ENCODE peak calls at places on chromosome X, in six cellular contexts. One of them, this sample, is unnamed.

GRCh38 chrX:103656623-103657022 is 27.8 kb downstream of the TCEAL1 start:
- DNase-seq in cardiac muscle cell: no peak
- DNase-seq in neural progenitor cell: no peak
- DNase-seq in dorsolateral prefrontal cortex: no peak
- DNase-seq in choroid plexus epithelial cell: no peak
- DNase-seq in GM13977: no peak
- DNase-seq in this sample: no peak

GRCh38 chrX:48665991-48666390 is 17.6 kb upstream of the WAS start:
- DNase-seq in dorsolateral prefrontal cortex: no peak
- DNase-seq in cardiac muscle cell: peak; percentile 21
- DNase-seq in neural progenitor cell: no peak
- DNase-seq in choroid plexus epithelial cell: peak; percentile 15
- DNase-seq in GM13977: no peak
- DNase-seq in this sample: no peak

GRCh38 chrX:40521868-40522450 is 58.8 kb upstream of the ATP6AP2 start:
- DNase-seq in dorsolateral prefrontal cortex: no peak
- DNase-seq in choroid plexus epithelial cell: no peak
- DNase-seq in cardiac muscle cell: no peak
- DNase-seq in neural progenitor cell: no peak
- DNase-seq in GM13977: no peak
- DNase-seq in this sample: no peak

GRCh38 chrX:50996930-50997329 is 86.4 kb downstream of the BMP15 start:
- DNase-seq in neural progenitor cell: peak; percentile 17
- DNase-seq in GM13977: no peak
- DNase-seq in choroid plexus epithelial cell: no peak
- DNase-seq in cardiac muscle cell: no peak
- DNase-seq in dorsolateral prefrontal cortex: no peak
- DNase-seq in this sample: no peak

GRCh38 chrX:68203656-68204055 is 229.6 kb downstream of the OPHN1 start:
- DNase-seq in cardiac muscle cell: no peak
- DNase-seq in GM13977: no peak
- DNase-seq in neural progenitor cell: no peak
- DNase-seq in choroid plexus epithelial cell: no peak
- DNase-seq in dorsolateral prefrontal cortex: no peak
- DNase-seq in this sample: no peak

GRCh38 chrX:153580700-153581386 is 18.1 kb downstream of the CCNQ start:
- DNase-seq in neural progenitor cell: peak; percentile 33
- DNase-seq in cardiac muscle cell: no peak
- DNase-seq in dorsolateral prefrontal cortex: no peak
- DNase-seq in GM13977: no peak
- DNase-seq in choroid plexus epithelial cell: no peak
- DNase-seq in this sample: no peak

GRCh38 chrX:123846598-123847038 is 13.2 kb upstream of the XIAP start:
- DNase-seq in GM13977: no peak
- DNase-seq in cardiac muscle cell: peak; percentile 74
- DNase-seq in dorsolateral prefrontal cortex: no peak
- DNase-seq in choroid plexus epithelial cell: peak; percentile 75
- DNase-seq in neural progenitor cell: no peak
- DNase-seq in this sample: no peak

GRCh38 chrX:111515298-111515697 is 3.9 kb downstream of the SERTM2 start:
- DNase-seq in choroid plexus epithelial cell: no peak
- DNase-seq in neural progenitor cell: no peak
- DNase-seq in dorsolateral prefrontal cortex: no peak
- DNase-seq in GM13977: no peak
- DNase-seq in cardiac muscle cell: no peak
- DNase-seq in this sample: no peak

GRCh38 chrX:30935985-30936384 is 46.9 kb upstream of the TAB3 start:
- DNase-seq in GM13977: no peak
- DNase-seq in cardiac muscle cell: peak; percentile 30
- DNase-seq in dorsolateral prefrontal cortex: no peak
- DNase-seq in choroid plexus epithelial cell: peak; percentile 42
- DNase-seq in neural progenitor cell: peak; percentile 24
- DNase-seq in this sample: no peak

GRCh38 chrX:22109442-22109841 is 77.3 kb downstream of the PHEX start:
- DNase-seq in cardiac muscle cell: no peak
- DNase-seq in GM13977: no peak
- DNase-seq in choroid plexus epithelial cell: peak; percentile 39
- DNase-seq in dorsolateral prefrontal cortex: no peak
- DNase-seq in neural progenitor cell: no peak
- DNase-seq in this sample: no peak

GRCh38 chrX:65203545-65203944 is 227.3 kb upstream of the ZC4H2 start:
- DNase-seq in GM13977: no peak
- DNase-seq in cardiac muscle cell: no peak
- DNase-seq in dorsolateral prefrontal cortex: no peak
- DNase-seq in choroid plexus epithelial cell: no peak
- DNase-seq in neural progenitor cell: no peak
- DNase-seq in this sample: no peak

GRCh38 chrX:51336584-51336983 is 4.0 kb downstream of the NUDT10 start:
- DNase-seq in dorsolateral prefrontal cortex: no peak
- DNase-seq in cardiac muscle cell: peak; percentile 52
- DNase-seq in choroid plexus epithelial cell: peak; percentile 60
- DNase-seq in GM13977: peak; percentile 54
- DNase-seq in neural progenitor cell: peak; percentile 71
- DNase-seq in this sample: no peak

GRCh38 chrX:17226736-17227135 is 148.3 kb upstream of the NHS start:
- DNase-seq in GM13977: no peak
- DNase-seq in neural progenitor cell: no peak
- DNase-seq in dorsolateral prefrontal cortex: no peak
- DNase-seq in cardiac muscle cell: no peak
- DNase-seq in choroid plexus epithelial cell: no peak
- DNase-seq in this sample: no peak

GRCh38 chrX:53716328-53717088 is 30.0 kb upstream of the HUWE1 start:
- DNase-seq in GM13977: no peak
- DNase-seq in dorsolateral prefrontal cortex: no peak
- DNase-seq in choroid plexus epithelial cell: peak; percentile 20
- DNase-seq in neural progenitor cell: no peak
- DNase-seq in cardiac muscle cell: peak; percentile 28
- DNase-seq in this sample: no peak

GRCh38 chrX:18278448-18278847 is 57.8 kb upstream of the BEND2 start:
- DNase-seq in GM13977: no peak
- DNase-seq in choroid plexus epithelial cell: no peak
- DNase-seq in dorsolateral prefrontal cortex: no peak
- DNase-seq in cardiac muscle cell: no peak
- DNase-seq in neural progenitor cell: no peak
- DNase-seq in this sample: no peak

GRCh38 chrX:139890991-139891700 is 41.7 kb downstream of the ATP11C start:
- DNase-seq in cardiac muscle cell: peak; percentile 55
- DNase-seq in choroid plexus epithelial cell: peak; percentile 59
- DNase-seq in neural progenitor cell: no peak
- DNase-seq in dorsolateral prefrontal cortex: no peak
- DNase-seq in GM13977: no peak
- DNase-seq in this sample: no peak

DNA sequence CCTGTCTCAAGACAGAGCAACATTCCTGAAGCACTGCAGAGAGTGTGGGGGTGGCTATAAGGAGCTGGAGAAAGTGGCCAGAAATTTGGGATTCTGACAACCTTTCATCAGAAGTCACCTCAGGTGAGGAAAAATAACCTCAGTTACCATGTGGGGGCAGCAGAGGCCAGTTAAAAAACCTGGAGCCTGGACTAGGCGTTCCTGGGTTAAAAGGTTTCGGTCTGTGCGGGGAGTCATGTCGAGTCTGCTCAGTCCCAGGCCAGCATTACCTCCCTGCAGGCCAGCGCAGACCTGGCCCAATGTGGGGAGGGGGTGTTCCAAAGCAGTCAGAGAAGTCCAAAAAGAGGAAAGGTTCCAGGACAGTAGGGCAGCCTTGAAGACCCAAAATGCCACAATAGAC is 10.9 kb upstream of the NALF2 start:
- DNase-seq in cardiac muscle cell: peak; percentile 30
- DNase-seq in dorsolateral prefrontal cortex: no peak
- DNase-seq in GM13977: peak; percentile 36
- DNase-seq in choroid plexus epithelial cell: peak; percentile 7
- DNase-seq in neural progenitor cell: peak; percentile 69
- DNase-seq in this sample: peak; percentile 30
- TF ChIP-seq CTCF in cardiac muscle cell: peak; percentile 44
- TF ChIP-seq CTCF in dorsolateral prefrontal cortex: peak; percentile 42
- TF ChIP-seq CTCF in GM13977: peak; percentile 45
- TF ChIP-seq CTCF in choroid plexus epithelial cell: peak; percentile 51
- TF ChIP-seq CTCF in neural progenitor cell: peak; percentile 62
- TF ChIP-seq CTCF in this sample: peak; percentile 61

GRCh38 chrX:46571423-46572294 is 1.9 kb upstream of the CHST7 start:
- DNase-seq in GM13977: peak; percentile 41
- DNase-seq in cardiac muscle cell: no peak
- DNase-seq in neural progenitor cell: no peak
- DNase-seq in choroid plexus epithelial cell: no peak
- DNase-seq in dorsolateral prefrontal cortex: no peak
- DNase-seq in this sample: no peak
- TF ChIP-seq CTCF in GM13977: no peak
- TF ChIP-seq CTCF in cardiac muscle cell: no peak
- TF ChIP-seq CTCF in neural progenitor cell: no peak
- TF ChIP-seq CTCF in choroid plexus epithelial cell: no peak
- TF ChIP-seq CTCF in dorsolateral prefrontal cortex: no peak
- TF ChIP-seq CTCF in this sample: no peak

DNA sequence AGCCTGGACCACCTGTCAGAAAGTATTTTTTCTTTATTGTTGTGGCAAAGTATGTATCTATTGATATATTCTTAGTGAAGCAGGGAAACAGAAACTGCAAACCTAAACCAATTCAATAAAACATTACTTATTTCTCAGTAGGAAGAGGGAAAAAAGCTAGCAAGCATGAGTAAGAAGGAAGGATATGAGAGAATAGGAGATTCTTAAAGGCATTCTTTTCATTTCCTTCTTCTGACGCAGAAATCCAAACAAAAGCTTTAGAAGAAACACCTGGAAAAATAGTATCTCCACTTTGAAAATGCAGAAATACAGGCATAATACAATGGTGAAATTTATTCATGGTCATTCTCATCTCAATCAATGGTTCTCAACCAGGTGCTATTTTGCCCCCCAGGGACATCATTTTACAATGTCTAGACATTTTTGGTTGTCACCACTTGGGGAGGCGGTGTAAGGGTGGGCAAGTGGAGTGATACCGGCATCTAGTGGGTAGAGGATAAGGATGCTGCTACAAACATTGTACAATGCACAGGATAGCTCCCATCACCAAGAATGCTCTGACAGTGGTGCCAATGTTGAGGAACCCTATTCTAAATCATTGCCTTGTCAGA is 21.7 kb upstream of the ATXN3L start:
- DNase-seq in GM13977: no peak
- DNase-seq in cardiac muscle cell: no peak
- DNase-seq in choroid plexus epithelial cell: peak; percentile 19
- DNase-seq in dorsolateral prefrontal cortex: no peak
- DNase-seq in neural progenitor cell: no peak
- DNase-seq in this sample: no peak
- TF ChIP-seq CTCF in GM13977: no peak
- TF ChIP-seq CTCF in cardiac muscle cell: no peak
- TF ChIP-seq CTCF in choroid plexus epithelial cell: no peak
- TF ChIP-seq CTCF in dorsolateral prefrontal cortex: no peak
- TF ChIP-seq CTCF in neural progenitor cell: no peak
- TF ChIP-seq CTCF in this sample: no peak

DNA sequence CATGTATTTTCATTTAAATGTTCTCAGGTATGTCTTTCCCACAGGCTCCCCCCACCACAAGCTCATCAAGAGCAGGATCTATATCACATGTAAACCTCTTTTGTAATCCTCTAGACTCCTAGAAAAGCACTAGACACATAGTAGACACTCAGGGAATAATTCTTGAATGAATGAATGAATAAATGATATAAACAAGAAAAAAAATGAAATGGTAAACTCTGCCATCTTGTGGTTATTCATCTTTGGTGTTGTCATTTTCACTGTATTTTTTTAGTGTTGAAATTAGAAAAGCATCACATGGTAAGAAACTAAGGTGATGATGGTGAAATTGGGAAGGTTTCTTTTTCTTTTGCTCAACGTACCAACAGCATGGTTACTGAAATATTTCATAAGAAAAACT is 34.2 kb upstream of the C1GALT1C1 start:
- DNase-seq in choroid plexus epithelial cell: peak; percentile 46
- DNase-seq in GM13977: no peak
- DNase-seq in dorsolateral prefrontal cortex: no peak
- DNase-seq in cardiac muscle cell: peak; percentile 37
- DNase-seq in neural progenitor cell: no peak
- DNase-seq in this sample: no peak
- TF ChIP-seq CTCF in choroid plexus epithelial cell: peak; percentile 21
- TF ChIP-seq CTCF in GM13977: peak; percentile 28
- TF ChIP-seq CTCF in dorsolateral prefrontal cortex: peak; percentile 41
- TF ChIP-seq CTCF in cardiac muscle cell: peak; percentile 11
- TF ChIP-seq CTCF in neural progenitor cell: peak; percentile 23
- TF ChIP-seq CTCF in this sample: no peak

DNA sequence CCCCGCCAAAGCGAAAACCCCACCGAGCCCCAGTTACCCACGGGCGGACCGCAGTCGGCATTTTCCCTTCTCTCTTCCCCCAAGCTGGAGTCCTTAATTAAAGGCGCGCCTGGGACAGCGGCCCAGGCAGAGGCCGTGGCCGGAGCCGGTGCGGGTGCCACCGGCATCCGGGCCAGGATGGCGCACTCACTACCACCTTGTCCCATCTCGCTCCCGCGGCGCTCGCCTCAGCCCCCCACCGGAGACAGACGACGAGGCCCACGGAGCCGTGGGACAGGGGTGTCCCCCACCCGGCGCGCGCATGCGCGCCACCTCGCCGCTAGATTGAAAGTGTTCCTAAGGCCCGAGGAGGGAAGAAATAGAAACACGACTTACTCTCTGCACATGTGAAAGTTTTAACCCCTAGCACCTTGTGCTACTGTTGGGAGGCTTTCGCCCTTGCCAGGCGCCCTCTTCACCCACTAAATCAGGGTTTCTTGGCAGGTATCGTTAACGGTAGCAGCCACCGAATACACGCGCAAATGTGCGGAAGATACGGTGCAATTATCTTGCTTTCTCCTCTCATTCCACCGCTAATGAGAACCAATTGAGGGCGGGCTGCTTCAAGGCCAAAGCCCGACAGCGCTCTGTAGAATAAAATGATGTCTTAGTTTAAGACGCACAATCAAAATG is 64.3 kb upstream of the CCDC160 start:
- DNase-seq in cardiac muscle cell: peak; percentile 8
- DNase-seq in choroid plexus epithelial cell: peak; percentile 6
- DNase-seq in dorsolateral prefrontal cortex: peak; percentile 29
- DNase-seq in neural progenitor cell: peak; percentile 28
- DNase-seq in GM13977: peak; percentile 18
- DNase-seq in this sample: peak; percentile 12
- TF ChIP-seq CTCF in cardiac muscle cell: no peak
- TF ChIP-seq CTCF in choroid plexus epithelial cell: no peak
- TF ChIP-seq CTCF in dorsolateral prefrontal cortex: no peak
- TF ChIP-seq CTCF in neural progenitor cell: no peak
- TF ChIP-seq CTCF in GM13977: no peak
- TF ChIP-seq CTCF in this sample: no peak

DNA sequence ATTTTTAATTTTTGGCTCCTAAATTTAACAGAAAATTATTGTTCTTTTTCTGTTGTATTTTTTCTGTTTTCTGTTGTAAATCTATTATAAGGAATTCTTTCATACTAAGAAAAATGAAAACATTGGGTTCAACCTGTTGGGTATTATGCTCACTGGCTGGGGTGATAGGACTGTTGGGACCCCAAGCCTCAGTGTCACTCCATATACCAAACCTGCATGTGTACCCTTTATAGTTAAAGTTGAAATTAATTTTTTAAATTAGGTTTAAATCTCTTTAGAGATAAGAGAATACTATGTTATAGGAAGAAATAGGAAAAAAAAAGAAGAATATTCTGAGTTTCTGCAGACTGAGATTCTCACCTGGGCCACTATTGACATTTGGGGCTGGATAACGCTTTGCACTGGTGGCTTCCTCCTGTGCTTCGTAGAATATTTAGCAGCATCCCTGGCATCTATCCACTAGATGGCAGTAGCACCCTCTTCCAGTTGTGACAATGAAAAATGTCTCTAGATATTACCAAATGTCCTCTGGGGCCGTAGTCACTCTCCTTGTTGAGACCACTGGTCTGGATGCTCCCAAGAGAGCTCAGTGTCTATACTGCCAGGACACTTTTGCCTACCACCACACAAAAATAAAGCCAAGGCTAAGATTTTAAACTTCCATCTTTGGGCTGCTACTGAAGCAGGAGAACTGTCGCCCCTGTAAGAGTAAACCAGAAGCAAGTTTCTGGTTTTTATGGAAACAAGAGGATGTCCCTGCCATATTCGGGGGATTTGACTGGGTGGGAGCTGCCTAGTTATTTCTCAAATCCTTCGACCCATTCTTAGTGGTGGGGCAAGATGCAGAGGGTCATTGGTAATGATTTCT is 22.4 kb upstream of the CLTRN start:
- DNase-seq in dorsolateral prefrontal cortex: no peak
- DNase-seq in choroid plexus epithelial cell: peak; percentile 61
- DNase-seq in neural progenitor cell: peak; percentile 80
- DNase-seq in cardiac muscle cell: peak; percentile 60
- DNase-seq in GM13977: peak; percentile 50
- DNase-seq in this sample: peak; percentile 26
- TF ChIP-seq CTCF in dorsolateral prefrontal cortex: peak; percentile 76
- TF ChIP-seq CTCF in choroid plexus epithelial cell: peak; percentile 70
- TF ChIP-seq CTCF in neural progenitor cell: peak; percentile 86
- TF ChIP-seq CTCF in cardiac muscle cell: peak; percentile 64
- TF ChIP-seq CTCF in GM13977: peak; percentile 73
- TF ChIP-seq CTCF in this sample: peak; percentile 83

This sample was measured in progenitor cell of endocrine pancreas.